ENCODE peak calls at places on chromosomes 7 and 10, in four cellular contexts. G, O, Y and L are unnamed samples.

GRCh38 chr10:52436664-52437063 is 122.6 kb downstream of the DKK1 start:
- DNase-seq in Y (no peak), G (no peak), O (no peak), L (no peak)

GRCh38 chr10:130770018-130770630 is 541.4 kb downstream of the TCERG1L start:
- DNase-seq in G (peak), Y (no peak), O (no peak), L (no peak)

GRCh38 chr10:83037653-83038052 is 1101.7 kb upstream of the GHITM start:
- DNase-seq in O (peak), Y (no peak), G (no peak), L (no peak)

GRCh38 chr10:107516349-107516748 is 351.8 kb upstream of the SORCS1 start:
- DNase-seq in Y (no peak), O (no peak), G (no peak), L (no peak)

GRCh38 chr10:106278385-106278784 is 886.1 kb downstream of the SORCS1 start:
- DNase-seq in O (peak), Y (no peak), G (no peak), L (no peak)

GRCh38 chr10:22611425-22612111 is 102.8 kb downstream of the PIP4K2A start:
- DNase-seq in Y (no peak), G (peak), O (no peak), L (peak)

GRCh38 chr10:75244487-75245353 is 9.0 kb upstream of the COMTD1 start:
- DNase-seq in Y (no peak), O (no peak), G (peak), L (no peak)

GRCh38 chr10:87547734-87548311 is 43.1 kb downstream of the MINPP1 start:
- DNase-seq in Y (no peak), O (peak), G (no peak), L (no peak)

GRCh38 chr7:69599211-69599878 is 1.1 kb downstream of the AUTS2 start:
- DNase-seq in Y (peak), G (no peak), O (no peak), L (peak)

GRCh38 chr7:105289704-105290103 is 99.0 kb downstream of the SRPK2 start:
- DNase-seq in G (no peak), Y (no peak), O (no peak), L (no peak)

GRCh38 chr10:34479520-34480179 is 335.4 kb downstream of the PARD3 start:
- DNase-seq in O (no peak), G (peak), Y (no peak), L (no peak)

GRCh38 chr7:114795475-114795874 is 126.4 kb upstream of the MDFIC start:
- DNase-seq in Y (no peak), O (no peak), G (no peak), L (no peak)

GRCh38 chr7:139691253-139691781 is 86.5 kb downstream of the HIPK2 start:
- DNase-seq in G (peak), Y (no peak), O (peak), L (no peak)

GRCh38 chr10:110456046-110456445 is 41.7 kb upstream of the DUSP5 start:
- DNase-seq in G (peak), O (no peak), Y (no peak), L (no peak)

GRCh38 chr10:71138126-71138860 is 74.1 kb upstream of the UNC5B start:
- DNase-seq in G (no peak), O (no peak), Y (no peak), L (no peak)

GRCh38 chr7:14095233-14095950 is 105.9 kb upstream of the ETV1 start:
- DNase-seq in Y (peak), O (no peak), G (no peak), L (no peak)

GRCh38 chr7:156607332-156608175 is 33.0 kb upstream of the RNF32 start:
- DNase-seq in G (no peak), O (no peak), Y (no peak), L (no peak)

GRCh38 chr10:85145966-85146365 is 817.6 kb downstream of the CCSER2 start:
- DNase-seq in G (no peak), Y (no peak), O (no peak), L (no peak)
- H3K4me3 ChIP-seq in G (no peak), Y (no peak), O (no peak), L (no peak)

GRCh38 chr10:37957841-37958240 is 18.6 kb downstream of the ZNF25 start:
- DNase-seq in G (no peak), Y (no peak), O (no peak), L (no peak)
- H3K4me3 ChIP-seq in G (no peak), Y (no peak), O (no peak), L (no peak)

GRCh38 chr10:124740374-124741280 is 3.6 kb downstream of the FAM53B start:
- DNase-seq in O (peak), G (peak), Y (no peak), L (peak)
- H3K4me3 ChIP-seq in O (peak), G (no peak), Y (no peak), L (no peak)

GRCh38 chr7:44769381-44770209 is 20.9 kb downstream of the ZMIZ2 start:
- DNase-seq in G (no peak), O (peak), Y (no peak), L (peak)

GRCh38 chr7:44766416-44766801 is 17.8 kb downstream of the ZMIZ2 start:
- DNase-seq in Y (no peak), O (no peak), G (no peak), L (no peak)

GRCh38 chr7:44768663-44769361 is 20.2 kb downstream of the ZMIZ2 start:
- DNase-seq in O (no peak), G (no peak), Y (no peak), L (no peak)

GRCh38 chr7:44767134-44767911 is 18.7 kb downstream of the ZMIZ2 start:
- DNase-seq in G (no peak), O (no peak), Y (no peak), L (no peak)

GRCh38 chr7:44767912-44768662 is 19.4 kb downstream of the ZMIZ2 start:
- DNase-seq in O (peak), G (peak), Y (no peak), L (no peak)
- H3K4me3 ChIP-seq in O (no peak), G (no peak), Y (no peak), L (no peak)

DNA sequence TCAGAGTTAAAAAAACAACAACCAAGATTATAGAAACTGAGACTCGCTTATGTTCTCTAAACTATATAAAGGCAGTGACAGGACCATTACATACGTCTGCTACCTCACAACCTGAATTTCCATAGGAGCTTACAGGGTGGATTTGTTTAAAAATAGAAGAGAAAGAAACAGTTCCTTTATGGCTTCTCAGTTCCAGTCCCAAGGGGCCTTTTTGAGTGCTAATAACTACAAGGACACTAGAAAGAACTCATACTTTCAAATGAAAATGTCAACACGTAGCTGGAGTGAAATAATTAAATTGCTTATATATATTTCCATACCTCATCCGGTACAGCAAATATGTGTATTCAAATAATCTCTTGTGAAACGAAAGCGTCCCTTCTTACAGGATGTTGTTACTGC is 19.7 kb downstream of the TSPAN12 start:
- DNase-seq in Y (no peak), O (no peak), G (no peak), L (peak)
- H3K4me3 ChIP-seq in Y (no peak), O (no peak), G (no peak), L (peak)